ENCODE peak calls at places on chromosomes 5 and 9, in five cellular contexts. O is breast epithelium; N is CD4-positive, alpha-beta T cell; S is HCT116; P is GM23248. F is an unnamed sample.

GRCh38 chr5:56129288-56129687 is 103.8 kb downstream of the ANKRD55 start:
- DNase-seq in N (no peak), S (no peak), O (no peak), P (no peak), F (no peak)

GRCh38 chr9:126705767-126706697 is 92.3 kb downstream of the LMX1B start:
- DNase-seq in S (peak; percentile 40), O (peak; percentile 57), P (peak; percentile 59), N (peak; percentile 79), F (peak; percentile 3)

GRCh38 chr5:41856644-41857491 is 13.4 kb downstream of the OXCT1 start:
- DNase-seq in S (peak; percentile 58), N (no peak), O (no peak), P (peak; percentile 75), F (peak; percentile 51)

GRCh38 chr9:79383096-79383495 is 188.7 kb upstream of the TLE4 start:
- DNase-seq in S (no peak), P (no peak), O (no peak), N (no peak), F (no peak)

GRCh38 chr5:111143910-111144309 is 51.8 kb downstream of the WDR36 start:
- DNase-seq in S (no peak), N (no peak), O (no peak), P (peak; percentile 96), F (peak; percentile 17)

GRCh38 chr9:130243015-130243881 is 22.3 kb upstream of the HMCN2 start:
- DNase-seq in N (peak; percentile 87), O (peak; percentile 76), P (peak; percentile 53), S (peak; percentile 47), F (no peak)

GRCh38 chr5:179776413-179776938 is 17.3 kb upstream of the LTC4S start:
- DNase-seq in N (no peak), P (no peak), S (no peak), O (no peak), F (no peak)

GRCh38 chr5:142015781-142016533 is 3.1 kb upstream of the GNPDA1 start:
- DNase-seq in O (no peak), S (no peak), N (no peak), P (peak; percentile 78), F (no peak)

GRCh38 chr5:38923661-38924451 is 78.0 kb downstream of the OSMR start:
- DNase-seq in P (peak; percentile 33), O (no peak), N (no peak), S (no peak), F (no peak)

GRCh38 chr5:65790371-65791163 is 68.6 kb downstream of the NLN start:
- DNase-seq in N (no peak), P (no peak), O (no peak), S (no peak), F (no peak)

GRCh38 chr9:75071530-75072122 is 16.3 kb downstream of the NMRK1 start:
- DNase-seq in N (peak; percentile 74), P (no peak), S (peak; percentile 44), O (no peak), F (no peak)

GRCh38 chr5:168947212-168947868 is 353.6 kb downstream of the SLIT3 start:
- DNase-seq in P (peak; percentile 74), N (no peak), S (no peak), O (no peak), F (no peak)

GRCh38 chr5:104932431-104932830 is 1369.8 kb upstream of the NUDT12 start:
- DNase-seq in N (no peak), O (no peak), S (no peak), P (no peak), F (no peak)

GRCh38 chr9:90331826-90332575 is 310.6 kb downstream of the DIRAS2 start:
- DNase-seq in P (peak; percentile 39), S (no peak), O (no peak), N (no peak), F (no peak)

GRCh38 chr9:88593537-88594185 is 58.7 kb downstream of the NXNL2 start:
- DNase-seq in O (no peak), S (peak; percentile 34), P (peak; percentile 85), N (no peak), F (peak; percentile 13)

GRCh38 chr5:144072518-144072927 is 97.9 kb downstream of the YIPF5 start:
- DNase-seq in S (no peak), O (no peak), P (peak; percentile 74), N (no peak), F (no peak)

GRCh38 chr5:88954511-88954910 is 71.5 kb upstream of the MEF2C start:
- DNase-seq in S (no peak), N (no peak), P (peak; percentile 26), O (no peak), F (no peak)

GRCh38 chr5:126395198-126395597 is 28.0 kb upstream of the GRAMD2B start:
- DNase-seq in O (no peak), N (no peak), P (peak; percentile 72), S (no peak), F (no peak)

GRCh38 chr9:133264235-133264764 is 10.7 kb downstream of the ABO start:
- DNase-seq in S (no peak), O (no peak), P (no peak), N (no peak), F (no peak)

GRCh38 chr5:32790411-32790951 is 79.4 kb downstream of the NPR3 start:
- DNase-seq in S (no peak), O (no peak), N (no peak), P (peak; percentile 65), F (no peak)

GRCh38 chr5:171355302-171355724 is 32.3 kb upstream of the NPM1 start:
- DNase-seq in P (no peak), O (no peak), N (no peak), S (no peak), F (no peak)

GRCh38 chr5:93583525-93583798 is 440 bp downstream of the NR2F1 start:
- DNase-seq in O (no peak), P (no peak), S (no peak), N (no peak), F (no peak)

GRCh38 chr5:176741566-176742211 is 68.7 kb upstream of the UNC5A start:
- DNase-seq in N (peak; percentile 27), P (no peak), O (peak; percentile 24), S (no peak), F (no peak)

GRCh38 chr9:17398351-17398750 is 180.5 kb upstream of the SH3GL2 start:
- DNase-seq in P (no peak), O (no peak), S (no peak), N (no peak), F (no peak)

GRCh38 chr9:90477535-90477934 is 165.1 kb downstream of the DIRAS2 start:
- DNase-seq in N (no peak), P (no peak), S (no peak), O (no peak), F (no peak)

GRCh38 chr5:168409601-168410458 is 76.4 kb upstream of the RARS1 start:
- DNase-seq in O (no peak), P (peak; percentile 71), S (peak; percentile 81), N (no peak), F (peak; percentile 39)

GRCh38 chr5:1262381-1262780 is 32.5 kb downstream of the TERT start:
- DNase-seq in O (no peak), S (no peak), P (peak; percentile 26), N (no peak), F (no peak)
- H3K27ac ChIP-seq in O (no peak overlapping the region), S (no peak overlapping the region), P (no peak overlapping the region), N (no peak overlapping the region), F (no peak overlapping the region)

DNA sequence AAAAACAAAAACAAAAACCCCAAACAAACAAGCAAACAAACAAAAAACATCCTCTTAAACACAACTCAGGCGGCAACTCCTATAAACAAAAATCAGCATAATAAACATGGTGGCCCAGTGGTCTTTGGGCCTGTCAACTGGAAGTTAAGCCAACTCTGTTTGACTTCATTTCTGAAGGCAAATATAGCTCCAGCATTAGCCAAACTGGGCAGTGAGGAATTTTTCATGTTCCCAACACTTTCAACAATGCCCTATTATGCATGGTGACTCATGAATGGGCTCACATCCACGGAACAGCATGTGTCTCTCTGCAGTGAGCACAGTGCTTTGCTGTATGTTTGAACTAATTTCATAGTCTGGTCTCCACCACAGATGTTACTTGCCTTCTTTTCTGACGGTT is 143.9 kb upstream of the STC2 start:
- DNase-seq in P (peak; percentile 96), S (peak; percentile 76), N (no peak), O (no peak), F (peak; percentile 83)
- H3K27ac ChIP-seq in P (peak overlapping the region; percentile 92), S (peak overlapping the region; percentile 46), N (no peak overlapping the region), O (peak overlapping the region; percentile 85), F (peak overlapping the region; percentile 94)

GRCh38 chr9:121884057-121884512 is 209.0 kb downstream of the TTLL11 start:
- DNase-seq in N (no peak), O (no peak), P (no peak), S (no peak), F (peak; percentile 57)
- H3K27ac ChIP-seq in N (no peak overlapping the region), O (no peak overlapping the region), P (no peak overlapping the region), S (no peak overlapping the region), F (no peak overlapping the region)

DNA sequence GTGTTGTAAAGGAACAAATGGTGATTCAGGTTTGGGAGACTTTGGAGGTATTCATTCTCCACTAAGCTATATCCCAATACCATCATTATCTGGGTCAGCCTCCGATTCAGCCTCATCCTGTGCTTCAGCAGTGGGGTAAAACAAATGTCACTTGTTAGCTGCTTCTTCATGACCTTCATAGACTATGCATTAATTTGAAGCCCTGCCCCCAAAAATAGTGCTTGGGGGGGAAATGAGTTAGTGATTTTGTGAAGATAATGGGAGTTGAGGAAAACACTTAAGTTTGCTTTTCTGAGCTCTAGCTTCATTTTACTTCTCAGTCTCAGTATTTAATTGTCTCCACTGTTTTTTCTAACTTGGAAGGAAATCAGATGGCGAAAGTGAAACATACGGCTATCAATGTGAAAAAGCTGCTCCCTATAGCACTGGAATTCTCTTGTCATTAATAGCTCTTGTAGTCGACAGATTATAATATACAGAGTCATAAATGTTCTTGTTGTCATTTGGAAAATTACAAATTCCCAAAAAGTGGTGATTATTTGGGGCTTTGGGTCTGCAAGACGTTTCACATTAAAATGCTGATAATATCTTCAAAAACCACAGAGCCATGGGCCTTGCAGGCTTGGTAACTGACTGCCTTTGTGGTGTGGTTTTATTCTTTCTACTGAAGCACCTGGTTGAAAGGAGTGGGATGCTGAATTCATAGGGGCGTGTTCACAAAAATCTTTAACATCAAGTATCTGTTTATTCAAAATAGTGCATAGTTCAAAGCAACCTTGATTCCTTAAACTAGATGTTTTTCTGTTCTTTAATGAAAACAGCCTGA is 40.0 kb downstream of the PIK3R1 start:
- DNase-seq in O (no peak), P (no peak), N (no peak), S (no peak), F (no peak)
- H3K27ac ChIP-seq in O (peak overlapping the region; percentile 86), P (no peak overlapping the region), N (peak overlapping the region; percentile 38), S (no peak overlapping the region), F (peak overlapping the region; percentile 44)

DNA sequence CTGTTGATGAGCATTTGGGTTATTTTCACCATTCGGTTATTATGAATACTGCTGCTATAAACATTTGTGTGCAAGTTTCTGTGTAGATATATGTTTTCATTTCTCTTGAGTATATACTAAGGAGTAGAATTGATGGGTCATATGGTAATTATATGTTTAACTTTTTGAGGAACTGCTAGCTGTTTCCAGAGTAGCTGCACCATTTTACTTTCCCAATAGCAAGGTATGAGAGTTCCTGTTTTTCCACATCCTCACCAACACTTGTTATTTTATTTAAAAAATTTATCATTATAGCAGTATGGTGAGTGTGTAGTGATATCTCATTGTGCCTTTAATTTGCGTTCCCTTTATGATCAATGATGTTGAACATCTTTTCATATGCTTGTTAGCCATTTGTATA is 29.2 kb downstream of the CD14 start:
- DNase-seq in S (no peak), O (no peak), P (no peak), N (no peak), F (no peak)
- H3K27ac ChIP-seq in S (no peak overlapping the region), O (no peak overlapping the region), P (no peak overlapping the region), N (no peak overlapping the region), F (no peak overlapping the region)